ENCODE peak calls at places on chromosomes 2 and 18, in four cellular contexts. One of them, this sample, is unnamed.

GRCh38 chr2:233056961-233057605 is 3.1 kb upstream of the INPP5D start:
- DNase-seq in K562: no peak
- DNase-seq in HepG2: no peak
- DNase-seq in GM12878: no peak
- DNase-seq in this sample: no peak

GRCh38 chr2:45273412-45274189 is 264.3 kb upstream of the SIX2 start:
- DNase-seq in GM12878: no peak
- DNase-seq in K562: no peak
- DNase-seq in HepG2: peak; percentile 98
- DNase-seq in this sample: no peak

GRCh38 chr2:23561088-23561487 is 176.1 kb downstream of the KLHL29 start:
- DNase-seq in HepG2: no peak
- DNase-seq in GM12878: no peak
- DNase-seq in K562: no peak
- DNase-seq in this sample: no peak

GRCh38 chr18:24601624-24602023 is 141.2 kb downstream of the HRH4 start:
- DNase-seq in GM12878: no peak
- DNase-seq in K562: no peak
- DNase-seq in HepG2: no peak
- DNase-seq in this sample: peak; percentile 26

GRCh38 chr2:234852941-234853340 is 98.9 kb upstream of the SH3BP4 start:
- DNase-seq in GM12878: no peak
- DNase-seq in K562: no peak
- DNase-seq in HepG2: no peak
- DNase-seq in this sample: no peak

GRCh38 chr2:129318581-129319421 is 660.7 kb upstream of the RAB6C start:
- DNase-seq in K562: no peak
- DNase-seq in HepG2: no peak
- DNase-seq in GM12878: no peak
- DNase-seq in this sample: no peak

GRCh38 chr2:180722551-180723239 is 257.7 kb upstream of the UBE2E3 start:
- DNase-seq in HepG2: no peak
- DNase-seq in GM12878: no peak
- DNase-seq in K562: no peak
- DNase-seq in this sample: no peak

GRCh38 chr2:1766400-1766799 is 22.1 kb upstream of the PXDN start:
- DNase-seq in GM12878: no peak
- DNase-seq in HepG2: no peak
- DNase-seq in K562: no peak
- DNase-seq in this sample: peak; percentile 61

GRCh38 chr2:50613161-50613560 is 418.8 kb downstream of the NRXN1 start:
- DNase-seq in HepG2: no peak
- DNase-seq in K562: no peak
- DNase-seq in GM12878: no peak
- DNase-seq in this sample: no peak

GRCh38 chr2:159712929-159713575 is 746 bp downstream of the MARCHF7 start:
- DNase-seq in HepG2: peak; percentile 9
- DNase-seq in GM12878: no peak
- DNase-seq in K562: no peak
- DNase-seq in this sample: peak; percentile 27

GRCh38 chr2:234905547-234906260 is 46.1 kb upstream of the SH3BP4 start:
- DNase-seq in GM12878: no peak
- DNase-seq in K562: no peak
- DNase-seq in HepG2: no peak
- DNase-seq in this sample: no peak

GRCh38 chr2:204753841-204754240 is 208.6 kb downstream of the PARD3B start:
- DNase-seq in HepG2: no peak
- DNase-seq in K562: no peak
- DNase-seq in GM12878: no peak
- DNase-seq in this sample: no peak

GRCh38 chr18:54762386-54762785 is 65.9 kb upstream of the RAB27B start:
- DNase-seq in HepG2: no peak
- DNase-seq in GM12878: no peak
- DNase-seq in K562: no peak
- DNase-seq in this sample: no peak

GRCh38 chr2:239392688-239393400 is 8.0 kb downstream of the HDAC4 start:
- DNase-seq in GM12878: no peak
- DNase-seq in HepG2: no peak
- DNase-seq in K562: no peak
- DNase-seq in this sample: no peak

GRCh38 chr2:241049739-241050623 is 51.6 kb downstream of the SNED1 start:
- DNase-seq in K562: peak; percentile 59
- DNase-seq in HepG2: no peak
- DNase-seq in GM12878: no peak
- DNase-seq in this sample: peak; percentile 68

GRCh38 chr18:75161629-75162028 is 47.3 kb downstream of the PTGR3 start:
- DNase-seq in GM12878: no peak
- DNase-seq in K562: no peak
- DNase-seq in HepG2: peak; percentile 77
- DNase-seq in this sample: no peak

GRCh38 chr2:230636684-230637271 is 75.9 kb upstream of the CAB39 start:
- DNase-seq in HepG2: no peak
- DNase-seq in GM12878: no peak
- DNase-seq in K562: no peak
- DNase-seq in this sample: no peak

GRCh38 chr2:235595420-235596010 is 101.7 kb downstream of the AGAP1 start:
- DNase-seq in GM12878: no peak
- DNase-seq in K562: peak; percentile 49
- DNase-seq in HepG2: peak; percentile 68
- DNase-seq in this sample: peak; percentile 83

DNA sequence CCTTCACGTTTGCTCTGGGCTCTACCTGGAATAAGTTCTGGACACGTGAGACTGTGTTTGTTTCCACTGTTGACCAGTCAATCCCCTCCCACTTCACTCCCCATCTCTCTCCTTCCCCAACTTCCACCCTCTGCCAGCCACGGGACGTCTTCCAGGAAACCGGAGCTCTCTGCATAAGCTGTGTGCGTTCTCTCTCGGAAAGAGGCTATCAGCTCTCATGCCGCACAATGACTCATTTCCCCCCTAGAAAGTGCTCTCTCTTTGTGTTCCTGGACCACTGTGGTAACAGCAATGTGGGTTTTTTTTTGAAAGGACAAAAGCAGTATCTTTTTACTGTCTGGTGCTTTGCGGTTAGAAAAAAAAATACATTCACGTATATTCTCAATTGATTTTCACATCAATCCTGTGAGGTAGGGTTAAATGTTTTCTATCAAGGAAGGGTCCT is 10.2 kb downstream of the PROKR1 start:
- DNase-seq in GM12878: peak; percentile 7
- DNase-seq in HepG2: no peak
- DNase-seq in K562: peak; percentile 41
- DNase-seq in this sample: no peak
- TF ChIP-seq POLR2AphosphoS5 in GM12878: no peak
- TF ChIP-seq POLR2AphosphoS5 in HepG2: no peak
- TF ChIP-seq POLR2AphosphoS5 in K562: no peak
- TF ChIP-seq POLR2AphosphoS5 in this sample: no peak

GRCh38 chr2:156907806-156908205 is 349.7 kb upstream of the GALNT5 start:
- DNase-seq in GM12878: no peak
- DNase-seq in HepG2: no peak
- DNase-seq in K562: no peak
- DNase-seq in this sample: no peak
- TF ChIP-seq JUNB in GM12878: peak; percentile 40
- TF ChIP-seq JUNB in HepG2: no peak
- TF ChIP-seq JUNB in K562: no peak
- TF ChIP-seq JUNB in this sample: no peak

GRCh38 chr2:64976276-64976675 is 12.9 kb upstream of the SLC1A4 start:
- DNase-seq in K562: no peak
- DNase-seq in GM12878: no peak
- DNase-seq in HepG2: no peak
- DNase-seq in this sample: no peak
- TF ChIP-seq POLR2AphosphoS5 in K562: no peak
- TF ChIP-seq POLR2AphosphoS5 in GM12878: no peak
- TF ChIP-seq POLR2AphosphoS5 in HepG2: no peak
- TF ChIP-seq POLR2AphosphoS5 in this sample: no peak

GRCh38 chr2:212970132-212970531 is 181.3 kb downstream of the IKZF2 start:
- DNase-seq in GM12878: no peak
- DNase-seq in HepG2: no peak
- DNase-seq in K562: no peak
- DNase-seq in this sample: no peak
- TF ChIP-seq JUNB in GM12878: no peak
- TF ChIP-seq JUNB in HepG2: no peak
- TF ChIP-seq JUNB in K562: no peak
- TF ChIP-seq JUNB in this sample: no peak

This sample was measured in GM23338.